ENCODE peak calls at places on chromosomes 1 and 21, in five cellular contexts. One of them, this sample, is unnamed.

GRCh38 chr1:6427445-6428390 is 3.1 kb downstream of the ESPN start:
- DNase-seq in Peyer's patch: peak
- DNase-seq in stomach: peak
- DNase-seq in GM12891: no peak
- DNase-seq in HepG2: no peak
- DNase-seq in this sample: peak

GRCh38 chr21:33168886-33169285 is 60.9 kb upstream of the IFNAR2 start:
- DNase-seq in GM12891: no peak
- DNase-seq in Peyer's patch: no peak
- DNase-seq in HepG2: no peak
- DNase-seq in stomach: no peak
- DNase-seq in this sample: no peak

GRCh38 chr1:29136463-29136915 is 12.8 kb upstream of the TMEM200B start:
- DNase-seq in stomach: peak
- DNase-seq in Peyer's patch: no peak
- DNase-seq in HepG2: no peak
- DNase-seq in GM12891: no peak
- DNase-seq in this sample: no peak

GRCh38 chr1:57082711-57083439 is 117.1 kb upstream of the C8B start:
- DNase-seq in GM12891: no peak
- DNase-seq in stomach: no peak
- DNase-seq in Peyer's patch: no peak
- DNase-seq in HepG2: no peak
- DNase-seq in this sample: no peak

GRCh38 chr1:166843769-166844596 is 4.7 kb downstream of the POGK start:
- DNase-seq in GM12891: no peak
- DNase-seq in HepG2: no peak
- DNase-seq in Peyer's patch: no peak
- DNase-seq in stomach: peak
- DNase-seq in this sample: no peak

GRCh38 chr1:244839656-244840055 is 4.2 kb downstream of the COX20 start:
- DNase-seq in stomach: no peak
- DNase-seq in Peyer's patch: no peak
- DNase-seq in HepG2: no peak
- DNase-seq in GM12891: no peak
- DNase-seq in this sample: peak

GRCh38 chr1:111184648-111185047 is 15.8 kb downstream of the DENND2D start:
- DNase-seq in stomach: no peak
- DNase-seq in GM12891: no peak
- DNase-seq in HepG2: no peak
- DNase-seq in Peyer's patch: no peak
- DNase-seq in this sample: no peak

GRCh38 chr1:94646151-94646643 is 104.6 kb upstream of the F3 start:
- DNase-seq in HepG2: no peak
- DNase-seq in stomach: no peak
- DNase-seq in GM12891: no peak
- DNase-seq in Peyer's patch: no peak
- DNase-seq in this sample: no peak

GRCh38 chr1:100351095-100351884 is 1.0 kb upstream of the CDC14A start:
- DNase-seq in Peyer's patch: peak
- DNase-seq in GM12891: peak
- DNase-seq in HepG2: peak
- DNase-seq in stomach: peak
- DNase-seq in this sample: peak

GRCh38 chr1:195886000-195886399 is 722.2 kb downstream of the KCNT2 start:
- DNase-seq in HepG2: no peak
- DNase-seq in Peyer's patch: no peak
- DNase-seq in stomach: no peak
- DNase-seq in GM12891: no peak
- DNase-seq in this sample: peak

GRCh38 chr21:38476385-38476784 is 21.9 kb downstream of the ERG start:
- DNase-seq in GM12891: no peak
- DNase-seq in stomach: no peak
- DNase-seq in HepG2: no peak
- DNase-seq in Peyer's patch: no peak
- DNase-seq in this sample: peak

GRCh38 chr21:33848252-33848953 is 67.2 kb downstream of the ATP5PO start:
- DNase-seq in GM12891: no peak
- DNase-seq in Peyer's patch: no peak
- DNase-seq in HepG2: no peak
- DNase-seq in stomach: no peak
- DNase-seq in this sample: no peak

GRCh38 chr1:15538750-15539149 is 12.1 kb downstream of the DNAJC16 start:
- DNase-seq in HepG2: no peak
- DNase-seq in GM12891: no peak
- DNase-seq in stomach: no peak
- DNase-seq in Peyer's patch: no peak
- DNase-seq in this sample: no peak

DNA sequence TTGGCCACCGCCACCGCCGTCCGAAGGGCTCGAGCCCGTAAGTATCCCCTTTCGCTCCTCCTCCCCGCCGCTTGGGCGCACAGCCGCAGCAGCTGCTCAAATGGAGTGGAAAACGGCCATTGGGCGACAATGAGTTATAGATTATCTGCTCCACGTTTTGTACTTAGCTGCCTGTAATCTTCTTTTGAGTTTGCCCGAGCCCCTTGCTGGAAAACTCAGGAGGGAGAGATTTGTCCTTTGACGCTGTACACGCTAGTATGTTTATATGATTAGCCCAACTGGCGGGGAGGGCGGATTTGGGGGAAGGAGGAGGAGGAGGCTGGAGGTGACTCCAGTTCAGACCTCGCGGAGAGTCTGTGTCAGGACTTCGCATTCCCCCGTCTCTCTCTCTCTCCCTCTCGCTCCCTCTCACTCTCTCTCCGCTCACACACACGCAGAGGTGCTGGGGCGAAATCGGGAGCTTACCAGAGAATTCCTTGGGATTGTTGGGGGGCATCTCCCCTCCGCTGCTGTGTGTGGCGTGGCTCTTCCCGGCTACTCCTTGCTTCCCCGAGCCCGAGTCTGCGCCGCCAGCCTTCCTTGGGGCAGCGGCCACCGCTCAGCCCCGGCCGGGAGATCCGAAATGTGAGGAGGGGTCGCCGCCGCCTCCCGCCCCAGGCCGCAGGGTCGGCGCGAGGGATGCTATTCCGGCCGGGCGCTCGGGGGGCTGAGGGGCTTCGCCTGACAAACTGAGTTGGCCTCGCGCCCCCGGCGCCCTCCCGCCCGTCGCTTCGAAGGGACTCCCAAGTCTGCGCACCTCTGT is 499 bp downstream of the ADGRL2 start:
- DNase-seq in HepG2: peak
- DNase-seq in Peyer's patch: peak
- DNase-seq in GM12891: peak
- DNase-seq in stomach: peak
- DNase-seq in this sample: peak
- TF ChIP-seq POLR2A in HepG2: peak
- TF ChIP-seq POLR2A in Peyer's patch: no peak
- TF ChIP-seq POLR2A in GM12891: no peak
- TF ChIP-seq POLR2A in stomach: no peak
- TF ChIP-seq POLR2A in this sample: no peak

DNA sequence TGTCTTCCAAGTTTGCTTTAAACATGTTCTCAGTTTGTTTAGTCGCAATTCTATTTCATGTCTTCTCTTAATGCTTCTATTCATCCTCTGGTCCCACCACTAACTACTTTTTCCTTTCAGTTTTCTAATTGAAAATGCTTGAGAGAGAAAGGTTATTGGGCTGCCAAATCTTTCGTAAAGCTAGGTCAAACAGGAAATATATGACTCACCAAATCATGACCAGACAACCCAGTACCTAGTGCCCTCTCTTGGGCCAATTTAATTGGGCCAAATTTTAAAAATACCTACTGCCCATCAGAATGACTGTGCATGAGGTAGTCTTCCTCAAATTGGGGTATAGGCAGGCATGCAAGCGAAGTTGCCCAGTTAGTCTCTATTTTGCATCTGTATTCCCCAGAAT is 295.4 kb upstream of the PBX1 start:
- DNase-seq in Peyer's patch: no peak
- DNase-seq in HepG2: no peak
- DNase-seq in stomach: no peak
- DNase-seq in GM12891: no peak
- DNase-seq in this sample: no peak
- TF ChIP-seq POLR2A in Peyer's patch: no peak
- TF ChIP-seq POLR2A in HepG2: no peak
- TF ChIP-seq POLR2A in stomach: no peak
- TF ChIP-seq POLR2A in GM12891: no peak
- TF ChIP-seq POLR2A in this sample: no peak

GRCh38 chr21:41369915-41370839 is 8.3 kb downstream of the MX2 start:
- DNase-seq in GM12891: peak
- DNase-seq in stomach: peak
- DNase-seq in Peyer's patch: peak
- DNase-seq in HepG2: peak
- DNase-seq in this sample: no peak
- TF ChIP-seq POLR2A in GM12891: peak
- TF ChIP-seq POLR2A in stomach: no peak
- TF ChIP-seq POLR2A in Peyer's patch: no peak
- TF ChIP-seq POLR2A in HepG2: peak
- TF ChIP-seq POLR2A in this sample: no peak

DNA sequence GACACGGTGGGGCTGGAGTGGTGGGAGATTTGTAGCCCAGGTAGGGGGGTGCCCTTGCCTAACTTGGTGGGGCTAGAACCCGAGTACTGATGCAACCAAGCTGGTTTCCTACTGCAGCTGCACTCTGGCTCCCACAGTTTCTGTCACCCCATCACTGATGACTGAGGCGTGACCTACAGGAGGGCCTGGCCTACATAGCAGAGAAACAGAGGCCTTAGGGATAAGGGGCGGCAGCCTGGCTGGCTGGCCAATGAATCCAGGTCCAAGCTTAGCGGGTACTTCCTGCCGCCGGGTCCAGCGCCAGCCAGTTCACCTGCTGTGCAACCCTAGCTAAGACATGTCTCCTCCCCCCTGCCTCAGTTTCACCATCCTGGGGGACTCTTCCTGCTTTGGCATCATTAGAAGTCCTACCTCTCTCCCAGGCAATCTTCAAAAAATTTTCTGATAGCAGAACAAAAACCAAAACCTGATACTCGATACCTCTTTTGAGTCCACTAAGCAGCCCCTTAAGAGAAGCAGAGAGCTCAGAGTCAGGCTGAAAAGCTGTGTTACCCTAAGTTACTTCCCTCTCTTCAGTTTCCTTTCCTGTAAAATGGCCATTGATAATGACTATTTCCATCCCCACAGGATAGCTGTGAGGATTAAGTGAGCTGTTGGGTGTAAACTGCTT is 27.3 kb upstream of the RNF19B start:
- DNase-seq in Peyer's patch: no peak
- DNase-seq in stomach: no peak
- DNase-seq in HepG2: no peak
- DNase-seq in GM12891: no peak
- DNase-seq in this sample: no peak
- TF ChIP-seq POLR2A in Peyer's patch: no peak
- TF ChIP-seq POLR2A in stomach: no peak
- TF ChIP-seq POLR2A in HepG2: no peak
- TF ChIP-seq POLR2A in GM12891: no peak
- TF ChIP-seq POLR2A in this sample: no peak

DNA sequence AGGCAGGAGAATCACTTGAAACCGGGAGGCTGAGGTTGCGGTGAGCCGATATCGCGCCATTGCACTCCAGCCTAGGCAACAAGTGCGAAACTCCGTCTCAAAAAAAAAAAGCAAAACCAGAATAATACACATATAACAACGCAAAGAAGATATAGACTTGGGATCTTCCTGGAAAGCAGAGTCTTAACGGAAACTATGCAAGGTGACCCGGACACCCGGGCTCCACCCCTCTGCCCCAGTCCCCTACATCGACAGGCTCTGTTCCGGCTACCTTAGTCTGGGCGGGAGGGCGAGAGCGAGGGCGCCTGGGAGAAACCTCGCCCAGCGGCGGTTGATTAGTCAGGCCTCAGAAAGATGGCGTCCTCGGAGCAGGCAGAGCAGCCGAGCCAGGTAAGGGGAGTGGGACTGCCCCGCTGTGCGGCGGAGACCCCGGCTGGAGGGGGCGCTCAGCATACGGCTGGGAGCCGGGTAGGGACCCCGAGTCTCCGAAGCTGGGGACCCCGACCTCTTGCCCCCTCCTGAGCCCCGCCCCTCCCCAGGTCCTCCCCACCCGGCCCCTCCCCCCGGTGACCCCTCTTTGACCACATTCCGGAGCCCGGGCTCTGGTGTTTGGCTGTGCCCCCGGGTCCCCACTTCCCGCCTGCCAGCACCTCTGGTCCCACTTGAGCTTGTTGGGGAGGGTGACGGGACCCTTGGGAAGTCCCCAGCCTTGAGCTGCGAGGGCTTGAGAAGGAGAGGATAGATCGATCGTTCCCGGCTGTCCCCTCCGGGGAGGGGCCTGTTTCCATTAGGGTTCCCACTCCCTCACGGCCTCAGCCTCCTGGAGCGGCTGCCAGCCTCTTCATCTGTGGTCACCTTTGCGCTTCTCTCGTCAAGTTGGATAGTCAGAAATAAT is at the start of gene PEX14:
- DNase-seq in stomach: peak
- DNase-seq in HepG2: peak
- DNase-seq in GM12891: peak
- DNase-seq in Peyer's patch: peak
- DNase-seq in this sample: peak
- TF ChIP-seq POLR2A in stomach: no peak
- TF ChIP-seq POLR2A in HepG2: peak
- TF ChIP-seq POLR2A in GM12891: peak
- TF ChIP-seq POLR2A in Peyer's patch: peak
- TF ChIP-seq POLR2A in this sample: peak

GRCh38 chr1:26529655-26530539 is at the start of gene RPS6KA1:
- DNase-seq in stomach: peak
- DNase-seq in HepG2: peak
- DNase-seq in Peyer's patch: peak
- DNase-seq in GM12891: peak
- DNase-seq in this sample: no peak
- TF ChIP-seq POLR2A in stomach: no peak
- TF ChIP-seq POLR2A in HepG2: peak
- TF ChIP-seq POLR2A in Peyer's patch: peak
- TF ChIP-seq POLR2A in GM12891: no peak
- TF ChIP-seq POLR2A in this sample: peak